ENCODE peak calls at places on chromosomes 11 and 22, in six cellular contexts. One of them, this sample, is unnamed.

GRCh38 chr11:123536690-123537437 is 106.8 kb downstream of the GRAMD1B start:
- DNase-seq in H1: peak
- DNase-seq in HepG2: no peak
- DNase-seq in K562: no peak
- DNase-seq in GM12878: no peak
- DNase-seq in IMR-90: no peak
- DNase-seq in this sample: no peak

GRCh38 chr11:40255457-40255856 is 1204.0 kb downstream of the LRRC4C start:
- DNase-seq in GM12878: no peak
- DNase-seq in HepG2: no peak
- DNase-seq in H1: no peak
- DNase-seq in K562: no peak
- DNase-seq in IMR-90: no peak
- DNase-seq in this sample: no peak

GRCh38 chr11:92979176-92979575 is 9.7 kb downstream of the MTNR1B start:
- DNase-seq in H1: no peak
- DNase-seq in GM12878: no peak
- DNase-seq in HepG2: no peak
- DNase-seq in K562: no peak
- DNase-seq in IMR-90: peak
- DNase-seq in this sample: peak

GRCh38 chr11:8442301-8442700 is 151.7 kb downstream of the STK33 start:
- DNase-seq in HepG2: peak
- DNase-seq in GM12878: no peak
- DNase-seq in IMR-90: no peak
- DNase-seq in H1: no peak
- DNase-seq in K562: no peak
- DNase-seq in this sample: peak

GRCh38 chr11:65563606-65564005 is 5.4 kb upstream of the LTBP3 start:
- DNase-seq in GM12878: no peak
- DNase-seq in K562: no peak
- DNase-seq in H1: no peak
- DNase-seq in HepG2: no peak
- DNase-seq in IMR-90: peak
- DNase-seq in this sample: no peak

GRCh38 chr22:30485362-30485988 is 13.7 kb upstream of the SEC14L3 start:
- DNase-seq in H1: peak
- DNase-seq in GM12878: peak
- DNase-seq in K562: peak
- DNase-seq in IMR-90: peak
- DNase-seq in HepG2: peak
- DNase-seq in this sample: peak

GRCh38 chr11:44777537-44778199 is 50.9 kb downstream of the TSPAN18 start:
- DNase-seq in H1: no peak
- DNase-seq in GM12878: no peak
- DNase-seq in IMR-90: no peak
- DNase-seq in K562: no peak
- DNase-seq in HepG2: no peak
- DNase-seq in this sample: no peak

GRCh38 chr22:35766654-35767580 is 49.2 kb downstream of the APOL5 start:
- DNase-seq in IMR-90: no peak
- DNase-seq in H1: no peak
- DNase-seq in K562: no peak
- DNase-seq in GM12878: no peak
- DNase-seq in HepG2: no peak
- DNase-seq in this sample: no peak

GRCh38 chr11:87063982-87064381 is 26.2 kb downstream of the TMEM135 start:
- DNase-seq in H1: no peak
- DNase-seq in GM12878: no peak
- DNase-seq in K562: no peak
- DNase-seq in IMR-90: peak
- DNase-seq in HepG2: no peak
- DNase-seq in this sample: no peak

DNA sequence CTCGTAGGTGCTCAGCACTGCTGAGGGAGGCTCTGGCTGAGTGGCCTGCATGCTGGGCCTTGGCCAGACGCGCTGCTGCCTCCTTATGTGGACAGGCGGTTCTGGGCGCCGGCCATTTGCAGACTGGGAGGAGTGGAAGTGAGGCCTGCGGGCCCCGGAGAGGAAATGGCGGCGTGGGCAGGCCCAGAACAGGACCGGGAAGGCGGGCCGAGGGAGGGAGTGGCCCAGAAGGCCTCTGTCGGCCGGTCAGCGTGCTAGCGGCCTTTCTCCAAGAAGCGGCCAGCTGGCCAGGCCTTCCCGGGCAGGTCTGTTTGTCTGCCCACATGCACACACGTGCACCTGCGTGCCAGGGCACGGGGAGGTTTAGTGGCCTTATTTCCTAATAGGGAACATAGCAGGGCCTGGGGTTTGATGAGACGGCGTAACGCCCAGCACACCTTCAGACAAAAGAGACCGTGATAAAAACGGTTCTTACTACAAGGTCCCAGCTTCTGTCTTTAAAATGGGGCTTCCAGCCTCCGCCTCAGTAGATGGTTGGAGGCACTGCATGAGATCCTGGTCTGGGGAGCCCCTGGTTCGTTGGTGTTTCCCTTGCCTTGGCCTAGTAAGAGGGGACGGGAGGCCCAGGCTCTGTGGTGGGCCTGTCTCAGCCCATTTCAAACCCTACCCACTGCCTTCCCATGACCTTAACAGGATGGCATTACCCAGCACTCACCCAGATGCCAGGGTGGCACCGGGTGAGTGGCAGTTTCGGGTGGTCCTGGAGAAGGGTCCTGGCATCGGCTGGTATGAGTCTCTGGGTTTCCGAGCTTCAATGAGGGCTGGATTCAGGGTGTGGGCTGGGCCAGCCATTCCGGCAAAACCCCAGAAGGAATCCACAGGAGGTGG is 65.1 kb upstream of the PPARA start:
- DNase-seq in H1: no peak
- DNase-seq in K562: peak
- DNase-seq in IMR-90: no peak
- DNase-seq in GM12878: no peak
- DNase-seq in HepG2: no peak
- DNase-seq in this sample: peak
- H3K4me3 ChIP-seq in H1: no peak
- H3K4me3 ChIP-seq in K562: peak
- H3K4me3 ChIP-seq in IMR-90: no peak
- H3K4me3 ChIP-seq in GM12878: no peak
- H3K4me3 ChIP-seq in HepG2: no peak
- H3K4me3 ChIP-seq in this sample: peak

DNA sequence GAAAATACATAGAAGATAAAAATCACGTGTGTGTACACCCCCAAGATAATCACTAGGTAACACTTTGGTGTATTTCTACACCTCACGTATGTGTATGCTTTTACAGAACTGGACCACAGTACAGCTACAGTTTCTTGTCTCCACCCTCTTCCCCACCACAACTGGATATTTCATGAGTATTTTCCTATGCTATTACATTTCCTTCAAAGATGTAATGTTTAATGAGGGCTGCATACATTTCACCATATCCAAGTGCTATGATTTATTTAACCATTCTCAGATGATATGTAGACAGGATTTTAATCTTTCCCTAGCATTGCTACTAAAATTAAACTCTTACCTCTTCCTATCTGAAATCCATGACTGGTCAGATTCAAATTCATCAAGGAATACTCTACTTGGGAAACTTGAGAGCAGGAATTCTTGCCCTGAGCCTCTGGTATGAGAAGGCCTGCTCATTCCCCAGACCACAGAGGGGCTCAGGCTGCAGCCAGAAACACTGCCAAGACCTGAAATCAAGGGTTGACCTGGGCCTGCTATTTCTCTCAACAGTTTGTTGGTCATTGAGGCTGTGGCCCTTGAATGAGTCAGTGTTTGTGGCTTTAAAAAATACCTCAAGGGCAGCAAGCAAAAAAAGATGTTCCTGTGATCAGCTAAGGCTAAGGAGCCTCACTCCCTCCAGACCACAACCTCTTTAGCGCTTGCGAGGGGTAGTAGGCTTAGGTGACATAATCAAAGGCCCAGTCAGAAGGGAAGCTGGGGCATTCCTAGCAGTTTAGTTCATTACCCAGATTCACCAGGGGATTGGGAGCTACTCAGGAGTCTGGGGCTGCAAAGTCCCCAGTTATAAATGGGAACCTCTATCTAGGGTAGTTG is 55.5 kb downstream of the ABTB2 start:
- DNase-seq in H1: no peak
- DNase-seq in IMR-90: peak
- DNase-seq in HepG2: no peak
- DNase-seq in K562: no peak
- DNase-seq in GM12878: peak
- DNase-seq in this sample: no peak
- H3K9ac ChIP-seq in H1: no peak
- H3K9ac ChIP-seq in IMR-90: no peak
- H3K9ac ChIP-seq in HepG2: no peak
- H3K9ac ChIP-seq in K562: no peak
- H3K9ac ChIP-seq in GM12878: no peak
- H3K9ac ChIP-seq in this sample: no peak

DNA sequence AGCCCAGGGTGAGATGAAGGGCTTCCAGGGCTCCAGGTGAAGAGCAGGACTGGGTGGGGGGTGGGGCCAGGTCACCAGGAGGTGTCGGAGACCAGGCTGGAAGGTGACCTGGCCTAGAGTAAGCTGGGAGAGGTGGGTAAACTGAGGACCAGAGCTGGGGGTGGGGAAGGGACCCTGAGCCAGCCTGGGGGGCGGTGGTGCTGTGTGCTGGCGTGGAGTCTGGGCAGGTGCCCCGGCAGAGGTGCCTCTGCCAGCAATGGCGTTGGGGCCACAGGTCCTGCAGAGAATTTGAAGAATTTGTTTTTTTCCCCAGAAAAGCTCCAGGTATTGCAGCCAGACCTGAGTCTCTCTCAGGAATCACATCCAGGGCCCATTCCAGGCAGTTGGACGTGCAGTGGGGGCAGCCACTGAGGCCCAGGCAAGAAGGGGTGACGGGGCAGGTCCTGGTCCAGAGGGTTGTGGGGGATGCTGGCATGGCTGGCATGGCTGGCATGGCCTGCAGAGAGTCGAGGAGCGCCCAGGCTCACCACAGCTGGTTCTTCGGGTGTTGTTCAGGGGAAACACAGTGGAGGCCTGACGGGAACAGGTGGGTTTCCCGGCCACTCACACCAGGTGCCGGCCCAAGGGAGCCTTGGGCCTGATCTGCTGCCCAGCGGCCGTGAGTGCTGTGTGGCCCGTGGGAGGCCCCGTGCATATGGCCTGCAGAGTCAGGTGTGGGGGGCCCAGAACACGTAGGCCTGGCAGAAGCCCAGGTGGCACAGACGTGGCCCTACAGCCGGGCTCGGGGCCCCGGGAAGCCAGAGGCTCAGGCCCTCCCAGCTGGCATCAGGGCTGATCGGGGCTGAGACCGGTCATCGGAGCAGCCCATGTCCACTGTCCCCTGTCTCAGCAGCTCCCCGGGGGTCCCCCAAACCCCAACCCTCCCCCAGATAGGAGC is 6.4 kb upstream of the MUC6 start:
- DNase-seq in GM12878: no peak
- DNase-seq in HepG2: no peak
- DNase-seq in IMR-90: no peak
- DNase-seq in K562: no peak
- DNase-seq in H1: no peak
- DNase-seq in this sample: peak
- TF ChIP-seq RFX5 in GM12878: no peak
- TF ChIP-seq RFX5 in HepG2: no peak
- TF ChIP-seq RFX5 in IMR-90: no peak
- TF ChIP-seq RFX5 in K562: no peak
- TF ChIP-seq RFX5 in H1: no peak
- TF ChIP-seq RFX5 in this sample: no peak

DNA sequence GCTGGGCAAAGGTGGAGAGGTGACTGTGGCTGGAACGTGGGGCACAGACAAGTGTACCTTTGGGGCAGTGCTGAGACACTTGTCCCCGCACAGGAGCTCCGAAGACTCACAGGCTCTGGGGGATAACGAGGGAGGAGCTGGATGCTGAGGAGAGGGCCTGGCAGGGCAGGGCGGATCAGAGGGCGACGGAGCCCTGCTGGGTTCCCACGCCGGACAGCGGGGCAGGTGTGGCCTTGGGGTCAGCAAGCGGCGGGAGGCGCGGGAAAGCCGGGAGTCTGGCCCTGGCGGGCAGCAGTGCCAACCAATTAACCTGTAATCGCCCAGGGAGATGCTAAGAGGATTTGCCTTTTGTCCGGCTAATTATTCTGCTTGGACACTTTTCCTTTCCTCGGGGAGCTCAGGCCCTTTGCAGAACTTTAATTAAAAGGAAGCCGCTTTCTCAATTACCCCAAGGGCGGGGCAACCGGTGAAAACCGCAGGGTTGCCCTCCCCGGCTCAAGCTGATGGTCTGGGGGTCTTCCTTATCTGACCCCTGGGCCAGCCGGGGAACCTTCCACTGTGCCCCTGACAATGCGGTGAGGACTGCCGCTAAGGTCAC is 71.5 kb downstream of the WNT7B start:
- DNase-seq in K562: no peak
- DNase-seq in HepG2: no peak
- DNase-seq in IMR-90: no peak
- DNase-seq in H1: no peak
- DNase-seq in GM12878: no peak
- DNase-seq in this sample: no peak
- H3K4me3 ChIP-seq in K562: no peak
- H3K4me3 ChIP-seq in HepG2: no peak
- H3K4me3 ChIP-seq in IMR-90: no peak
- H3K4me3 ChIP-seq in H1: no peak
- H3K4me3 ChIP-seq in GM12878: no peak
- H3K4me3 ChIP-seq in this sample: no peak

DNA sequence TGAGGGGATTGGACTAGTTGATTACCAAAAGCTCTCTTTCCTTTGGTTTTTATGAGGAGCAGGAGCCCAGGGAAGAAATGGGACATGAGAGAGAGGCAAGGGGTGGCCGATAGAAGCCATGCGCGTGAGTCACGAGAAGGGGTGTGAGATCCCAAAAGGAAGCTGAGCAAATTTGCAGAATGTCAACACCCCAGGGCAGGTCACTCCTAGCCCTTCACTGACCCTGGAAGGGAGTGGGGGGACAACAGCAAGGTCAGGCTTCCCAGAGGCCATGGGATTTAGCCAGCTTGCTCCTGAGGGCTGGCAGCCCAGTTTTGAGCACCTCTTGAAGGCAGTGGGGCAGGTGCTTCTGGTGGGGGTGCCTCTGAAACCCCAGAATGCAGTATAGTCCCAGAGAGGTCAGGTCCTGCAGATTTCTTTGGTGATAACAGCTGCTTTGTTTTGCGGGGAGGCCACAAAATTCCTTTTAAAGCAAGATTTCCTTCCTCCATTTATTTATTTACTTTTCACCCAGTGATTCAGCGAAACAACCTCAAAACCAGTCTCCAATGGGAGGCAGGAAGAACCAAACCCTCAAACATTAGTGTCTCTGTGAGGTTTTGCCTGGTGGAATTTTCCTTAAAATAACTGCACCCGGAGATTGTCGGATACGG is 40.1 kb upstream of the TIMP3 start:
- DNase-seq in K562: no peak
- DNase-seq in H1: no peak
- DNase-seq in GM12878: no peak
- DNase-seq in HepG2: no peak
- DNase-seq in IMR-90: peak
- DNase-seq in this sample: no peak
- H3K9ac ChIP-seq in K562: no peak
- H3K9ac ChIP-seq in H1: no peak
- H3K9ac ChIP-seq in GM12878: no peak
- H3K9ac ChIP-seq in HepG2: no peak
- H3K9ac ChIP-seq in IMR-90: no peak
- H3K9ac ChIP-seq in this sample: no peak

This sample was measured in SK-N-SH.